ENCODE peak calls at places on chromosomes 16 and 17, in seven cellular contexts. B is stomach, O is HCT116, E is SK-N-SH, M is upper lobe of left lung, C is prostate gland, J is vagina. P is an unnamed sample.
A peak's percentile ranks its signal among the peaks of the same experiment; 100 is the strongest.

GRCh38 chr16:67198238-67198734 is 645 bp upstream of the ELMO3 start:
- DNase-seq in B (peak; percentile 68), O (peak; percentile 64), E (peak; percentile 81), M (peak; percentile 74), C (peak; percentile 47), J (no peak), P (no peak)

GRCh38 chr16:14015948-14016347 is 55.2 kb upstream of the MRTFB start:
- DNase-seq in B (no peak), O (no peak), E (no peak), M (peak; percentile 50), C (no peak), J (no peak), P (peak; percentile 67)

GRCh38 chr17:59776577-59776976 is 69.1 kb downstream of the VMP1 start:
- DNase-seq in B (no peak), O (no peak), E (no peak), M (no peak), C (no peak), J (no peak), P (no peak)

GRCh38 chr16:67652578-67653130 is 7.4 kb downstream of the ACD start:
- DNase-seq in B (no peak), O (peak; percentile 26), E (peak; percentile 95), M (no peak), C (no peak), J (no peak), P (no peak)

GRCh38 chr16:83994087-83994486 is 26.0 kb downstream of the NECAB2 start:
- DNase-seq in B (no peak), O (peak; percentile 31), E (no peak), M (peak; percentile 60), C (no peak), J (no peak), P (no peak)

GRCh38 chr16:19114359-19115147 is 789 bp downstream of the ITPRIPL2 start:
- DNase-seq in B (peak; percentile 61), O (no peak), E (peak; percentile 25), M (peak; percentile 69), C (peak; percentile 55), J (no peak), P (no peak)

GRCh38 chr16:21599994-21600773 is 807 bp downstream of the METTL9 start:
- DNase-seq in B (no peak), O (no peak), E (peak; percentile 23), M (no peak), C (peak; percentile 11), J (no peak), P (no peak)

GRCh38 chr17:18182978-18183333 is 672 bp upstream of the ALKBH5 start:
- DNase-seq in B (peak; percentile 78), O (no peak), E (peak; percentile 83), M (peak; percentile 80), C (peak; percentile 69), J (no peak), P (no peak)

GRCh38 chr17:30922235-30922993 is 669 bp downstream of the ADAP2 start:
- DNase-seq in B (no peak), O (no peak), E (peak; percentile 67), M (no peak), C (no peak), J (no peak), P (no peak)

GRCh38 chr16:24683250-24683649 is 46.2 kb upstream of the TNRC6A start:
- DNase-seq in B (no peak), O (no peak), E (no peak), M (no peak), C (no peak), J (no peak), P (no peak)

GRCh38 chr16:71919033-71919432 is 23.7 kb downstream of the IST1 start:
- DNase-seq in B (no peak), O (no peak), E (no peak), M (no peak), C (no peak), J (no peak), P (no peak)

GRCh38 chr16:29644973-29645698 is 17.9 kb upstream of the SPN start:
- DNase-seq in B (no peak), O (no peak), E (no peak), M (no peak), C (no peak), J (no peak), P (no peak)

GRCh38 chr16:8229011-8229520 is 361.2 kb downstream of the TMEM114 start:
- DNase-seq in B (no peak), O (no peak), E (no peak), M (no peak), C (no peak), J (peak; percentile 89), P (no peak)

GRCh38 chr17:66711936-66712335 is 123.0 kb upstream of the CACNG5 start:
- DNase-seq in B (peak; percentile 69), O (no peak), E (no peak), M (peak; percentile 82), C (peak; percentile 84), J (no peak), P (no peak)

GRCh38 chr16:55488306-55488705 is 9.3 kb downstream of the MMP2 start:
- DNase-seq in B (no peak), O (no peak), E (no peak), M (no peak), C (no peak), J (no peak), P (no peak)

GRCh38 chr17:19645608-19646250 is 2.8 kb upstream of the ALDH3A2 start:
- DNase-seq in B (no peak), O (no peak), E (peak; percentile 47), M (peak; percentile 43), C (no peak), J (no peak), P (no peak)

GRCh38 chr16:49524578-49525315 is 151.1 kb downstream of the C16orf78 start:
- DNase-seq in B (no peak), O (no peak), E (peak; percentile 92), M (no peak), C (no peak), J (no peak), P (no peak)

GRCh38 chr16:7315813-7316212 is 16.8 kb upstream of the RBFOX1 start:
- DNase-seq in B (no peak), O (no peak), E (no peak), M (no peak), C (no peak), J (no peak), P (no peak)

GRCh38 chr17:56598471-56598870 is 5.0 kb downstream of the NOG start:
- DNase-seq in B (no peak), O (no peak), E (no peak), M (no peak), C (no peak), J (no peak), P (no peak)

GRCh38 chr16:49855280-49855821 is 561 bp downstream of the ZNF423 start:
- DNase-seq in B (peak; percentile 88), O (no peak), E (peak; percentile 83), M (peak; percentile 75), C (peak; percentile 84), J (no peak), P (no peak)

GRCh38 chr17:73705594-73705993 is 61.3 kb upstream of the SDK2 start:
- DNase-seq in B (no peak), O (no peak), E (peak; percentile 83), M (no peak), C (no peak), J (no peak), P (no peak)

GRCh38 chr17:6823011-6823442 is 8.5 kb downstream of the TEKT1 start:
- DNase-seq in B (no peak), O (no peak), E (no peak), M (no peak), C (no peak), J (no peak), P (no peak)

GRCh38 chr16:83344014-83344413 is 463.8 kb upstream of the HSBP1 start:
- DNase-seq in B (no peak), O (no peak), E (no peak), M (no peak), C (no peak), J (no peak), P (no peak)

GRCh38 chr17:46841561-46842379 is 9.6 kb upstream of the WNT9B start:
- DNase-seq in B (no peak), O (no peak), E (peak; percentile 96), M (no peak), C (no peak), J (no peak), P (no peak)

DNA sequence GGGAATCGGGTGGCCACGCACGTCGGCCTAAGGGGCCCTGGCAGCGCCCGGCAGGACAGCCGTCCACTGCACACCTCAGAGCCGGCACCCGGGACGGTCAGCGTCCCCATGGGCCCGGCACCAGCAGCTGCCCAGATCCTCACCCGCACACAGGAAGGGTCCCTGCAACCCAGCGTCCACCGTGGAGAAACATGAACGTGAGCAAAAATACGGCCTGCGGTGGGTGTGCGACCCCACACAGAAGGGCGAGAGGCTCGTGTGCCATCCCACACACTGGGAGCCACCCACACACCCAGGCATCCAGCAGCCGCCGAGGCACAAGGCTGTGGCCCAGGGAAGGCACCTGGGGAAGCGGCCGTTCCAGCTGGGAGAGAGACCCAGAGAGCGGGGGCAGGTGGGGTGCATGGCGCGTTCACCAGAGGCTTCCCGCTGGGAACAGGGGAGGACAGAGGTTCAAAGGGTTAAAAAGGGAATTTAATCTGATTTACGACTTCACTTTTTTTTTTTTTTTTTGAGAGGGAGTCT is 6.4 kb downstream of the PIEZO1 start:
- DNase-seq in B (no peak), O (no peak), E (no peak), M (no peak), C (no peak), J (no peak), P (no peak)
- TF ChIP-seq POLR2AphosphoS5 in B (no peak), O (no peak), E (no peak), M (no peak), C (no peak), J (no peak), P (no peak)

GRCh38 chr17:2933606-2934005 is 129.8 kb downstream of the OR1D5 start:
- DNase-seq in B (no peak), O (no peak), E (no peak), M (no peak), C (no peak), J (no peak), P (no peak)
- TF ChIP-seq CTCF in B (no peak), O (no peak), E (no peak), M (no peak), C (no peak), J (no peak), P (no peak)

GRCh38 chr17:71024969-71025368 is 855.6 kb downstream of the KCNJ2 start:
- DNase-seq in B (no peak), O (no peak), E (no peak), M (no peak), C (no peak), J (no peak), P (no peak)
- H3K4me3 ChIP-seq in B (no peak overlapping the region), O (no peak overlapping the region), E (no peak overlapping the region), M (no peak overlapping the region), C (no peak overlapping the region), J (no peak overlapping the region), P (no peak overlapping the region)

DNA sequence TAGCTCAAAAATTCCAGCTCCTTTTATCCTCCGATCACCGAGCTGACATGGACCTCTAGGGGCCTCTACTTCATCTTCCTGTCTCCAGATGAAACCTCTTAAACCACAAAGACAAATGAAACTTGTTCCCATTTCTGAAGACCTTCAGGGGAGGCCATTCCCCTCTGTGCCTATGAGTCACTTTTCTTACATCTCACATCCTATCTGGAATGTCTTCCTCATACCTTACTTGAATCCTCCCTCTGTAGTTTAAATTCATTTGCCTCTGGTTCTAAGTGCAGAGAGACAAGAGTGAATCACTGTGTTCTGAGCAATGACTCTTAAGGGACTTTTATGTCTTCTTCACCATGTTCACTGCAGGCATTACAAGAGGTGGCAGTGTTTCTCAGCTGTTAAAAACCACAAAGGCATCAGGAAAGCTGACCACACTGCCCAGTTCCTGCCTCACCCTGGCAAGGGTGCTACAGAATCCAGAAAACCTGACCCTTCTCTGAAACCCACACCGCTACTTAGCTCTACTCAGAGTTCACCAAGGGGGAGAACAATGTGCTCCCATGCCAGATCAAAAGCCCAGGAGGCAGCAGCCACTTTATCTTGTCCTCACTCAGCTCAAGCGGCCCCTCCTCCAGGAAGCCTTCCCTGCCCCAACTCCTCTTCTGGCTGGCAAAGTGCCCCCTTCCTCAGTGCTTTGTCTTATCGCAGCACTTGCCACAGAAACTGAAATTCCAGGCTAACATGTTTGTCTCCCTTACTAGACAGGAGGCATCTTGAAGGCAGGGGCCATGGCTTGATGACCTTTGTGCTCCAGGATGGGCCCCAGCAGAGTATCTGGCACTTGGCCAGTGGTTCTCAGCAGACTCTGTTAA is 6.4 kb downstream of the CUEDC1 start:
- DNase-seq in B (no peak), O (peak; percentile 100), E (no peak), M (peak; percentile 44), C (no peak), J (no peak), P (no peak)
- TF ChIP-seq POLR2AphosphoS5 in B (peak; percentile 17), O (peak; percentile 47), E (peak; percentile 86), M (peak; percentile 55), C (peak; percentile 75), J (no peak), P (peak; percentile 22)